ENCODE peak calls at places on chromosomes 11 and 22, in six cellular contexts. E, U, S, L, I and H are unnamed samples.

GRCh38 chr22:44407404-44408226 is 90.4 kb downstream of the RTL6 start:
- DNase-seq in E (no peak), U (no peak), I (no peak), L (no peak), S (no peak), H (no peak)

GRCh38 chr11:64661146-64661545 is 61.9 kb downstream of the NRXN2 start:
- DNase-seq in I (no peak), L (no peak), U (peak; percentile 88), S (no peak), E (no peak), H (no peak)

GRCh38 chr22:31344369-31345330 is 1.5 kb downstream of the PATZ1 start:
- DNase-seq in E (no peak), L (peak; percentile 20), S (no peak), I (peak; percentile 31), U (peak; percentile 59), H (no peak)

GRCh38 chr22:37198290-37199102 is 10.4 kb upstream of the C1QTNF6 start:
- DNase-seq in S (peak; percentile 84), I (peak; percentile 90), L (peak; percentile 87), U (peak; percentile 79), E (peak; percentile 55), H (peak; percentile 68)

GRCh38 chr11:30504468-30504867 is 81.7 kb downstream of the MPPED2 start:
- DNase-seq in L (no peak), I (no peak), S (no peak), E (no peak), U (no peak), H (no peak)

GRCh38 chr11:124600924-124601323 is 10.3 kb upstream of the PANX3 start:
- DNase-seq in E (no peak), S (no peak), L (no peak), I (no peak), U (no peak), H (no peak)

GRCh38 chr11:27139742-27140141 is 99.1 kb downstream of the BBOX1 start:
- DNase-seq in I (no peak), L (no peak), S (no peak), U (peak; percentile 28), E (no peak), H (no peak)

GRCh38 chr11:8360086-8360828 is 96.6 kb upstream of the LMO1 start:
- DNase-seq in L (no peak), E (no peak), S (no peak), U (peak; percentile 12), I (no peak), H (no peak)

GRCh38 chr11:35103366-35104194 is 35.4 kb upstream of the CD44 start:
- DNase-seq in I (no peak), S (no peak), U (no peak), L (no peak), E (no peak), H (no peak)

GRCh38 chr11:36500315-36500721 is 9.8 kb downstream of the TRAF6 start:
- DNase-seq in S (peak; percentile 42), E (peak; percentile 62), L (no peak), U (peak; percentile 88), I (no peak), H (no peak)

GRCh38 chr11:120135838-120136237 is 2.1 kb downstream of the TRIM29 start:
- DNase-seq in E (no peak), I (no peak), L (no peak), S (no peak), U (no peak), H (no peak)

GRCh38 chr22:27212617-27213177 is 555.3 kb downstream of the MIAT start:
- DNase-seq in I (no peak), S (peak; percentile 44), E (no peak), U (peak; percentile 100), L (no peak), H (no peak)

GRCh38 chr11:60914620-60915249 is 777 bp downstream of the TMEM109 start:
- DNase-seq in U (peak; percentile 16), S (peak; percentile 35), E (no peak), I (peak; percentile 62), L (no peak), H (no peak)

GRCh38 chr22:42330170-42330569 is 59.7 kb upstream of the TCF20 start:
- DNase-seq in U (no peak), S (no peak), I (no peak), E (no peak), L (no peak), H (no peak)

GRCh38 chr22:29071261-29072045 is 1.4 kb upstream of the KREMEN1 start:
- DNase-seq in S (peak; percentile 67), L (peak; percentile 77), I (peak; percentile 59), U (peak; percentile 36), E (no peak), H (no peak)

GRCh38 chr11:36254739-36255138 is 34.5 kb downstream of the COMMD9 start:
- DNase-seq in E (no peak), U (no peak), S (no peak), L (no peak), I (no peak), H (no peak)

GRCh38 chr11:8693010-8693551 is 10.5 kb downstream of the RPL27A start:
- DNase-seq in I (no peak), S (no peak), U (peak; percentile 34), L (no peak), E (no peak), H (no peak)

GRCh38 chr11:118697346-118697745 is 17.9 kb upstream of the TREH start:
- DNase-seq in U (no peak), E (no peak), I (no peak), L (no peak), S (no peak), H (no peak)

GRCh38 chr11:14275081-14275480 is 83.9 kb downstream of the RRAS2 start:
- DNase-seq in U (peak; percentile 72), I (no peak), S (peak; percentile 71), E (no peak), L (no peak), H (no peak)

GRCh38 chr11:11349870-11350325 is 3.2 kb downstream of the CSNK2A3 start:
- DNase-seq in S (no peak), I (no peak), E (no peak), U (peak; percentile 92), L (no peak), H (no peak)

GRCh38 chr11:18000760-18001159 is 12.1 kb downstream of the SERGEF start:
- DNase-seq in L (no peak), I (no peak), U (no peak), E (no peak), S (no peak), H (no peak)

GRCh38 chr22:47190276-47190956 is 428.0 kb downstream of the TBC1D22A start:
- DNase-seq in L (no peak), E (no peak), S (no peak), I (no peak), U (no peak), H (no peak)

GRCh38 chr11:75790986-75791385 is 22.4 kb downstream of the DGAT2 start:
- DNase-seq in L (no peak), S (no peak), I (no peak), E (no peak), U (no peak), H (no peak)

GRCh38 chr22:48920776-48921241 is 906.9 kb downstream of the BRD1 start:
- DNase-seq in U (no peak), E (peak; percentile 44), I (no peak), L (no peak), S (no peak), H (no peak)

GRCh38 chr11:16999116-16999515 is 15.1 kb downstream of the PLEKHA7 start:
- DNase-seq in L (no peak), U (no peak), I (no peak), E (no peak), S (no peak), H (no peak)

GRCh38 chr22:37552560-37553163 is 7.6 kb upstream of the CDC42EP1 start:
- DNase-seq in S (peak; percentile 89), I (no peak), U (peak; percentile 80), E (no peak), L (peak; percentile 67), H (no peak)

GRCh38 chr11:64131657-64132387 is 34.1 kb downstream of the MACROD1 start:
- DNase-seq in I (no peak), U (no peak), L (no peak), E (no peak), S (peak; percentile 21), H (no peak)

GRCh38 chr11:17609536-17610401 is 62.7 kb downstream of the OTOG start:
- DNase-seq in U (no peak), L (no peak), I (no peak), S (no peak), E (no peak), H (no peak)

GRCh38 chr22:26308467-26308866 is 120.6 kb upstream of the ASPHD2 start:
- DNase-seq in S (no peak), I (no peak), U (no peak), L (no peak), E (no peak), H (no peak)

GRCh38 chr11:100790073-100790472 is 103.0 kb downstream of the ARHGAP42 start:
- DNase-seq in E (no peak), S (no peak), I (no peak), U (no peak), L (no peak), H (no peak)

GRCh38 chr11:46247090-46247489 is 30.4 kb upstream of the CREB3L1 start:
- DNase-seq in U (peak; percentile 44), L (no peak), E (no peak), S (no peak), I (no peak), H (no peak)

GRCh38 chr11:64894070-64894811 is 15.8 kb upstream of the EHD1 start:
- DNase-seq in I (peak; percentile 91), E (no peak), L (peak; percentile 95), S (peak; percentile 77), U (peak; percentile 76), H (peak; percentile 34)

GRCh38 chr11:76694664-76695063 is 24.1 kb upstream of the LRRC32 start:
- DNase-seq in I (no peak), S (no peak), L (no peak), U (peak; percentile 53), E (no peak), H (no peak)

GRCh38 chr11:36635463-36635862 is 37.4 kb upstream of the RAG2 start:
- DNase-seq in L (no peak), E (no peak), S (no peak), U (no peak), I (no peak), H (no peak)

GRCh38 chr22:35766654-35767580 is 49.2 kb downstream of the APOL5 start:
- DNase-seq in L (no peak), E (no peak), U (peak; percentile 60), I (no peak), S (no peak), H (no peak)

GRCh38 chr11:75024068-75024449 is 35.3 kb downstream of the NEU3 start:
- DNase-seq in E (peak; percentile 51), L (no peak), U (no peak), S (no peak), I (no peak), H (no peak)